ENCODE peak calls at places on chromosome 16, in five cellular contexts. F is neuronal stem cell, Q is mesenchymal stem cell, V is HepG2, P is adrenal gland. M is an unnamed sample. For H3K27me3, the result is how much of the 10 kb centered on the place peaks cover.

GRCh38 chr16:12708266-12708665 is 95.4 kb downstream of the CPPED1 start:
- DNase-seq in F (no peak), Q (no peak), V (no peak), P (no peak), M (no peak)

GRCh38 chr16:3094289-3095027 is 4.6 kb downstream of the ZSCAN10 start:
- DNase-seq in F (no peak), Q (peak), V (peak), P (no peak), M (no peak)

GRCh38 chr16:8807189-8807588 is 9.6 kb downstream of the PMM2 start:
- DNase-seq in F (no peak), Q (no peak), V (no peak), P (no peak), M (no peak)

GRCh38 chr16:78045865-78046581 is 23.7 kb downstream of the CLEC3A start:
- DNase-seq in F (peak), Q (peak), V (peak), P (peak), M (no peak)

GRCh38 chr16:6682142-6682811 is 650.4 kb upstream of the RBFOX1 start:
- DNase-seq in F (peak), Q (no peak), V (peak), P (peak), M (no peak)

GRCh38 chr16:10558746-10559641 is 21.4 kb downstream of the EMP2 start:
- DNase-seq in F (no peak), Q (no peak), V (no peak), P (peak), M (peak)

GRCh38 chr16:57184890-57185445 is 871 bp downstream of the PSME3IP1 start:
- DNase-seq in F (no peak), Q (no peak), V (no peak), P (no peak), M (no peak)

GRCh38 chr16:68406458-68407041 is 41.8 kb downstream of the SMPD3 start:
- DNase-seq in F (no peak), Q (peak), V (no peak), P (no peak), M (peak)

GRCh38 chr16:87570938-87571867 is 31.1 kb upstream of the JPH3 start:
- DNase-seq in F (no peak), Q (peak), V (peak), P (peak), M (no peak)

GRCh38 chr16:89334988-89335802 is 117.7 kb downstream of the ZNF778 start:
- DNase-seq in F (no peak), Q (no peak), V (no peak), P (no peak), M (no peak)

GRCh38 chr16:89335803-89336485 is 118.4 kb downstream of the ZNF778 start:
- DNase-seq in F (no peak), Q (no peak), V (no peak), P (no peak), M (no peak)

GRCh38 chr16:89341274-89341673 is 123.8 kb downstream of the ZNF778 start:
- DNase-seq in F (no peak), Q (no peak), V (no peak), P (no peak), M (no peak)

GRCh38 chr16:89338863-89339262 is 121.4 kb downstream of the ZNF778 start:
- DNase-seq in F (no peak), Q (no peak), V (peak), P (no peak), M (no peak)

GRCh38 chr16:89337965-89338364 is 120.5 kb downstream of the ZNF778 start:
- DNase-seq in F (no peak), Q (no peak), V (no peak), P (no peak), M (no peak)
- H3K4me3 ChIP-seq in F (no peak), Q (no peak), V (no peak), P (no peak), M (no peak)

DNA sequence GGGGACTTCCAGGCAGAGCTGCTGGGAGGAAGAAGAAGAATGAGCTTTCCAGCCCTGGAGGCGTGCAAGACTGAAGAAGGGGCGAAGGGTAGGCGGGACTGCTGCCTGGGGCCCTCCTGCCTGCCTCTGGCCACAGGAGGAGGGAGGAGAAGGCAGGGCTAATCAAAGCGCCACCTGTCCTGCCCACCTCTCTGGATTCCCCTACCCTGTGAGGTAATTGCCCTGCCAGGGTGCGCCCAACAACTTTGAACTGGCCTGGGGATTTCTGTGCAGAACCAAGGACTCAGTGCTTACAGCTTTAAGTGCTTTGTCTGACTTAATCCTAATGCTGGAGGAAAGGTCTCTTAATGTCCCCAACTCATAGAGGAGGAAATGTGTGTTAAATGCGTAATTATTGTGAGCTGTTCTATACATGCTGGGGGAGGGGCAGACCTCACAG is at the start of gene NOXO1:
- DNase-seq in F (no peak), Q (no peak), V (no peak), P (no peak), M (no peak)
- H3K27me3 ChIP-seq in F (under half), Q (under half), V (under half), P (under half), M (under half)

DNA sequence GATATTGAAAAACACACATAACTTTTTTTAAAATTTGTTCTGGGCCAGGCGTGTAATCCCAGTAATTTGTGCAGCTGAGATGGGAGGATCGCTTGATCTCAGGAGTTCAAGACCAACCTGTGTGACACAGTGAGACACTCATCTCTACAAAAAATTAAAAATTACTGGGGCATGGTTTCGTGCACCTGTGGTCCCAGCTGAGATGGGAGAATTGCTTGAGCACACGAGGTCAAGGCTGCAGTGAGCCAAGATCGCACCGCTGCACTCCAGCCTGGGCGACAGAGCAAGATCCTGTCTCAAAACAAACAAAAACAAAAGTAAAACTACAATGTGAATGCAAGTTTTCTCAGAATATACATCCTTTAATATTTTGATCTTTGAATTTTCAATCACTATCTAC is 15.1 kb downstream of the C16orf54 start:
- DNase-seq in F (no peak), Q (no peak), V (no peak), P (no peak), M (no peak)
- H3K4me3 ChIP-seq in F (no peak), Q (no peak), V (no peak), P (no peak), M (no peak)

GRCh38 chr16:19872179-19872863 is 12.3 kb downstream of the GPRC5B start:
- DNase-seq in F (no peak), Q (no peak), V (no peak), P (no peak), M (no peak)
- H3K27me3 ChIP-seq in F (under half), Q (under half), V (under half), P (under half), M (under half)

DNA sequence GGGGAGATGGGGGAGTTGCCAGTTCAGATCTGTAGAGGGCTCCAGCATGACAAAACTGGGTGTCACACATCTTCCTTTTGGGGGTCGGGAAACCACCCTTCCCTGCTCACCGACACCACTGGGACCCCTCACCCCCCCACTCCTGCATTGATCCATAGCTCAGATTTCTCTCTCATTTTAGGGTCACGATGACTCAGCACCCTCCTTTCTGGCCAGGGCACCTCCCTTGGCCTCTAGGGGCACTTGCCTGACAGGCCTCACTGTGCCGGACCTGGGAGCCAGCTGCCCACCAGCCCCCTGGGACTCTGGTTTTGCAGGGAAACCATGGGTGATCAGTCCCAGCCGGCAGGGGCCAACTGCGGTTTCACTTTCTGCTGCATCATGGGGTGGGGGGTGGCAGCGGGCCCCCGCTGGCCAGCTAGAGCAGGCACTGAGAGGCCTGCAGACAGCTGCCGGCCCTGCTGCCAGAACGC is 239.4 kb downstream of the MRTFB start:
- DNase-seq in F (no peak), Q (peak), V (peak), P (no peak), M (no peak)
- H3K4me3 ChIP-seq in F (no peak), Q (peak), V (no peak), P (no peak), M (no peak)

DNA sequence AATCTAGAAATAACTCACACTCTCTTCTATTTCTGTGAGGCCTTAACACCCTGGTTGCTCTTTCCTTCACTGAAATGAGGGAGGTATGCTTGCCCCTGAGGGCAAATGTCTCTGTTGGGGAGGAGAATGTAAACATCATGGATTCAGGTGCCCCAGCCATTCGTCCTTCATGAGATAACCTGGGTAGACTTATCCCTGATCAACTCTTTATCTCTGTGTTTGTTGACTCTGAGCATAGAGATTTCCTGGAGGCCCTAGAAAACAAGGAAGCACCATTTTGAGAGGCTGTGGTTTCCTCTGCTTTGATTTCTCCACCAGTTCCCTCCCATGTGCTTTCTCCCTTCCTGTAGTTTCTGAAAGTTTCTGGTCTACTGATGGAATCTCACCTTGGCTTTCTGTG is 77.3 kb downstream of the PHKB start:
- DNase-seq in F (no peak), Q (no peak), V (peak), P (no peak), M (no peak)
- H3K27me3 ChIP-seq in F (under half), Q (under half), V (under half), P (under half), M (under half)

DNA sequence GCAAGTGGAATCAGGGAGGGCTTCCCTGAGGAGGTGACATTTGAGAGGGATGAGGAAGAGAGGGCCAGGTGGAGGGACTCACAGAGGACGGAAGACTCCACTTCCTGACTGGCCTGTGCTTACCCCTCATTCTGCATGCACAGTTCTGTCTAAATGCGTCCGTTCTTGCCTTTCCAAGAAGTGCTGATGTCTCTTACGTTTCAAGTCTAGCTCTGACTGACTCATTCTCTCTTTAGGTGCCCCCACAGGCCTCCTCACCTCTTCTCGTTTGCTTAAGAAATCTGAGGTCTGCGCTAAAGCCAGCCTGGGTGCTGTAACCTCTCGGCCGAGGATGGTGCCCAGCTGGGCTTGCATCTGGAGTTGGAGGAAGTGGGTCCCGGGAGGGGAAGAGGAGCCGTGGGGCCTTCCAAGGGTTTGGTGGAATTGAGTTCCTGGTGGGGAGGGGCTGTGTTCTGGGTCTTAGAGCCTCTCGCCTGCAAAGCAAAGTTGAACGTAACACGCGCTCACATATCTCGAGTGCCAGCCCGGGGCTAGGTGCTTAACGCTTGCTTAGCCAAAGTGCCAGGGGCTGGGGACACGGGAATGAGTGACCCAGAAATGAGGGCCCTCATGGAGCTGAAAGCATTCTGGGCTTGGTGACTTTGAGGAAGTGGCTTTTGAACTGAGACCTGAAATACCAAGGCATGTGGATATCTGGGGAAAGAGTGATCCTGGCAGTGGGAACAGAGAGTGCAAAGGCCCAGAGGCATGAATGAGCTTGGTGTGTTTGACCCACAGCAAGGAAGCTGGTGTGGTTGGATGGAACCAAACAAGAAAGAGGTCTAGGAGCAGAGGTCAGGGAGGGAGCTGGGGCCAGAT is 4.9 kb downstream of the IL4R start:
- DNase-seq in F (no peak), Q (peak), V (no peak), P (peak), M (no peak)
- H3K4me3 ChIP-seq in F (no peak), Q (peak), V (no peak), P (no peak), M (no peak)